ENCODE peak calls at places on chromosomes 12 and 14, in ten cellular contexts. V is astrocyte, T is HFF-Myc, P is Panc1, G is endothelial cell, O is astrocyte of the spinal cord, W is colonic mucosa, U is AG10803, S is heart left ventricle, J is AG04450. H is an unnamed sample.

GRCh38 chr14:101559624-101560533 is 1.4 kb upstream of the DIO3 start:
- DNase-seq in V (peak; percentile 6), T (no peak), P (no peak), G (peak; percentile 55), O (no peak), W (no peak), U (peak; percentile 1), S (no peak), J (no peak), H (no peak)

GRCh38 chr14:79920180-79920579 is 291.1 kb downstream of the DIO2 start:
- DNase-seq in V (no peak), T (no peak), P (no peak), G (no peak), O (no peak), W (no peak), U (no peak), S (no peak), J (no peak), H (no peak)

GRCh38 chr12:39103552-39104165 is 198.3 kb upstream of the CPNE8 start:
- DNase-seq in V (peak; percentile 47), T (peak; percentile 7), P (peak; percentile 61), G (peak; percentile 27), O (peak; percentile 52), W (peak; percentile 30), U (peak; percentile 58), S (peak; percentile 19), J (no peak), H (peak; percentile 70)

GRCh38 chr14:102693006-102693755 is 84.1 kb upstream of the TRAF3 start:
- DNase-seq in V (no peak), T (no peak), P (no peak), G (no peak), O (no peak), W (no peak), U (no peak), S (no peak), J (no peak), H (no peak)

GRCh38 chr14:105532735-105533141 is 6.4 kb downstream of the TMEM121 start:
- DNase-seq in V (no peak), T (no peak), P (no peak), G (peak; percentile 43), O (no peak), W (no peak), U (peak; percentile 17), S (no peak), J (no peak), H (peak; percentile 86)

GRCh38 chr12:69397978-69398377 is 38.4 kb downstream of the YEATS4 start:
- DNase-seq in V (peak; percentile 95), T (no peak), P (no peak), G (no peak), O (peak; percentile 50), W (no peak), U (no peak), S (no peak), J (no peak), H (no peak)

GRCh38 chr14:25231006-25231405 is 181.1 kb upstream of the STXBP6 start:
- DNase-seq in V (no peak), T (no peak), P (no peak), G (no peak), O (no peak), W (no peak), U (no peak), S (no peak), J (no peak), H (no peak)

GRCh38 chr14:50559990-50560928 is at the start of gene ATL1:
- DNase-seq in V (peak; percentile 72), T (no peak), P (no peak), G (peak; percentile 59), O (peak; percentile 72), W (peak; percentile 63), U (peak; percentile 65), S (peak; percentile 74), J (peak; percentile 45), H (peak; percentile 76)

GRCh38 chr12:122988612-122989442 is 8.3 kb downstream of the ARL6IP4 start:
- DNase-seq in V (no peak), T (no peak), P (no peak), G (no peak), O (no peak), W (no peak), U (no peak), S (no peak), J (no peak), H (no peak)

GRCh38 chr12:43973385-43973784 is 137.5 kb downstream of the TMEM117 start:
- DNase-seq in V (no peak), T (no peak), P (no peak), G (no peak), O (no peak), W (no peak), U (no peak), S (no peak), J (no peak), H (no peak)

GRCh38 chr12:57152408-57153038 is 5.1 kb upstream of the LRP1-AS start:
- DNase-seq in V (peak; percentile 60), T (no peak), P (no peak), G (no peak), O (peak; percentile 58), W (no peak), U (peak; percentile 72), S (no peak), J (no peak), H (no peak)

GRCh38 chr14:94935901-94936300 is 166.0 kb upstream of the GSC start:
- DNase-seq in V (no peak), T (no peak), P (no peak), G (no peak), O (no peak), W (no peak), U (no peak), S (no peak), J (no peak), H (no peak)

GRCh38 chr14:36942522-36943245 is 229.7 kb downstream of the SLC25A21 start:
- DNase-seq in V (peak; percentile 46), T (no peak), P (no peak), G (no peak), O (peak; percentile 5), W (no peak), U (peak; percentile 14), S (no peak), J (no peak), H (no peak)
- TF ChIP-seq CTCF in V (no peak), T (no peak), P (peak; percentile 57), G (peak; percentile 50), O (no peak), W (no peak), U (no peak), S (no peak), J (no peak), H (no peak)

DNA sequence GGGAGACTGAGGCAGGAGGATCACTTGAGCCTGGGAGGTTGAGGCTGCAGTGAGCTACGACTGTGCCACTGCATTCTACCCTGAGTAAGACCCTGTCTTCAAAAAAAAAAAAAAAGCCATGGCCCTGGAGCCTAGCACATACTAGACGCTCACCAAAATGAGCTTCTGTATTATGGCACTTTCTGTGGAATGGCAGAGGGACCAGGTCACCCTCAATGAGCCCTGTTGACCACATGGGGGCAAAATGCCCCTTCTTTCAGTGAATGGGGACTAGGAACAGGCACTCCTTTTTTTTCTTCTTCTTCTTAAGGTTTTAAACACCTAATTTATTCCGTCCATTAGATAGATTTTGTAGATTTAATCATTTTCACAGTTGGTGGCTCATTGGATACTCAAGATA is 50.5 kb downstream of the FAM222A start:
- DNase-seq in V (no peak), T (no peak), P (no peak), G (no peak), O (no peak), W (no peak), U (no peak), S (no peak), J (no peak), H (no peak)
- TF ChIP-seq CTCF in V (no peak), T (no peak), P (no peak), G (no peak), O (no peak), W (no peak), U (no peak), S (no peak), J (no peak), H (no peak)

GRCh38 chr12:52900166-52900895 is 4.5 kb downstream of the KRT8 start:
- DNase-seq in V (no peak), T (no peak), P (no peak), G (no peak), O (no peak), W (no peak), U (no peak), S (no peak), J (no peak), H (no peak)
- TF ChIP-seq CTCF in V (no peak), T (no peak), P (no peak), G (no peak), O (no peak), W (no peak), U (no peak), S (no peak), J (no peak), H (no peak)

GRCh38 chr14:55303646-55304277 is 32.5 kb downstream of the FBXO34 start:
- DNase-seq in V (no peak), T (no peak), P (no peak), G (no peak), O (no peak), W (no peak), U (peak; percentile 27), S (no peak), J (no peak), H (no peak)
- TF ChIP-seq CTCF in V (no peak), T (no peak), P (no peak), G (no peak), O (no peak), W (no peak), U (no peak), S (no peak), J (no peak), H (no peak)

DNA sequence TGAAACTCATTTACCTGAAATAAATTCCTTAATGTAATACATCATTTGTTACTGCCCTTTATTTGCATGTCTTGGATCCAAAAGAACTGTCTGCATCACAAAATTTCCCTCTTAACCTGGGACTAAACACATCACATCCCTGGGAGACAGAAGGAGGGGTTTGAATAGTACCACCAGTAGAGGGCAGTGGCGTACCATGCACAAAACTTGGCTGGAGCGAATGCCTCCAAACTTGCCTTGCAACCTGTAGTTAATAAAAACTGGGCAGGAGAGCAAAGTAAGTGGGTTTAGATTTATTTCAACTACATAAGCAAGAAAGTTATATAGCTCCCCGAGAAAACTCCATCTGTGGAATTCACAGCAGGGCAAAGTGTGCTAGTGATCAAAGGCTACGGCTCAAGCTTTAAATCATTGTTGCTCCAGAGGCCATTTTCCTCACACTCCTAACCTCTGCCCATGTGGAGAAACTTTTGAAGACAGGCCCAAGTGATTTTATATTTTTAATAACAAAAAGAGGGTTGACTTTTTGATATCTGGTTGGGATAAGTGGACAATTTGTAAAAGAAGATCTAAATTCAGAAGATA is 1176.7 kb upstream of the SEL1L start:
- DNase-seq in V (peak; percentile 6), T (peak; percentile 10), P (peak; percentile 28), G (peak; percentile 74), O (peak; percentile 24), W (peak; percentile 54), U (peak; percentile 48), S (peak; percentile 43), J (peak; percentile 11), H (peak; percentile 28)
- TF ChIP-seq CTCF in V (peak; percentile 60), T (peak; percentile 75), P (peak; percentile 76), G (peak; percentile 78), O (peak; percentile 71), W (peak; percentile 62), U (peak; percentile 84), S (peak; percentile 69), J (peak; percentile 85), H (peak; percentile 54)

DNA sequence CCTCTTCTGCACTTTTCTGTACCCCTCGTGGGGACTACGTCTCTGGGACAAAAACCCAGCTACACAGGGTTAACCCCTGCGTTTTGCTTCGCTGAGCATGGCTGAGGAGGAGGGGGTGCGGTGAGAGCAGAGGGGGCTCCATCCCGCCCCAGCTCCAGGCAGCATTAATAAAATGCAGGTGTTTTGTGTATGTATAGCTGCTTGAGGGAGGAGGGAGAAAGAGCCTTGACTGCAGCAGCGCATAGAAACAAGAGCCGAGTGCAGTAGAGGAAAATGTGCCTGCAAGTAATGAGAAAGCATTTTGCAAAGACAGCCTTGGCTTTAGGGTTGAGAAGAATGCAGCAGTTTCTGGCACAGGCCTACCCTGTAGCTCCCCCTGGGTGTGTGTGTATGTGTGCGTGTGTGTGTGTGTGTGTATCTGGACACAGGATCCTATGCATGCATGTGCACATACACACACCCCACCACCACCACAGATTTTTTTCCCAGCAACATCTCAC is 103.9 kb downstream of the ZFP36L1 start:
- DNase-seq in V (peak; percentile 70), T (peak; percentile 78), P (no peak), G (no peak), O (peak; percentile 70), W (no peak), U (peak; percentile 86), S (no peak), J (no peak), H (no peak)
- TF ChIP-seq CTCF in V (peak; percentile 11), T (peak; percentile 18), P (no peak), G (no peak), O (peak; percentile 27), W (no peak), U (peak; percentile 34), S (no peak), J (peak; percentile 32), H (no peak)